ENCODE peak calls at places on chromosome 6, in six cellular contexts. H is PC-9; M is CD8-positive, alpha-beta memory T cell; W is psoas muscle; K is CD8-positive, alpha-beta T cell; N is transverse colon. S is an unnamed sample. For H3K4me1, the result is how much of the 10 kb centered on the place peaks cover.

GRCh38 chr6:35088281-35089215 is 52.6 kb downstream of the TCP11 start:
- DNase-seq in H (no peak), M (no peak), W (no peak), K (no peak), N (no peak), S (no peak)

GRCh38 chr6:44867561-44868334 is 460.4 kb upstream of the RUNX2 start:
- DNase-seq in H (no peak), M (no peak), W (no peak), K (no peak), N (no peak), S (no peak)

GRCh38 chr6:1678966-1679690 is 69.4 kb downstream of the FOXC1 start:
- DNase-seq in H (no peak), M (no peak), W (peak), K (no peak), N (no peak), S (no peak)

GRCh38 chr6:78808356-78808891 is 58.9 kb upstream of the IRAK1BP1 start:
- DNase-seq in H (no peak), M (no peak), W (no peak), K (no peak), N (no peak), S (no peak)

GRCh38 chr6:85418059-85418458 is 31.8 kb upstream of the NT5E start:
- DNase-seq in H (no peak), M (no peak), W (no peak), K (no peak), N (no peak), S (no peak)

GRCh38 chr6:110878751-110879539 is 4.4 kb downstream of the AMD1 start:
- DNase-seq in H (no peak), M (peak), W (no peak), K (no peak), N (peak), S (no peak)

GRCh38 chr6:139135578-139136545 is 982 bp downstream of the HECA start:
- DNase-seq in H (peak), M (peak), W (peak), K (peak), N (peak), S (peak)

GRCh38 chr6:170200458-170200891 is 90.4 kb downstream of the DLL1 start:
- DNase-seq in H (no peak), M (peak), W (no peak), K (no peak), N (no peak), S (peak)

GRCh38 chr6:3316363-3316762 is 57.6 kb downstream of the PSMG4 start:
- DNase-seq in H (no peak), M (no peak), W (no peak), K (no peak), N (no peak), S (no peak)

GRCh38 chr6:1109134-1109533 is 202.8 kb upstream of the FOXQ1 start:
- DNase-seq in H (no peak), M (no peak), W (no peak), K (no peak), N (no peak), S (no peak)

GRCh38 chr6:1745814-1746213 is 136.1 kb downstream of the FOXC1 start:
- DNase-seq in H (no peak), M (no peak), W (no peak), K (no peak), N (no peak), S (no peak)

GRCh38 chr6:56725257-56725656 is 82.6 kb upstream of the DST start:
- DNase-seq in H (no peak), M (no peak), W (no peak), K (no peak), N (no peak), S (no peak)

GRCh38 chr6:43807228-43808061 is 37.4 kb downstream of the VEGFA start:
- DNase-seq in H (peak), M (no peak), W (peak), K (no peak), N (no peak), S (peak)

GRCh38 chr6:43805695-43806040 is 35.7 kb downstream of the VEGFA start:
- DNase-seq in H (no peak), M (no peak), W (no peak), K (no peak), N (no peak), S (no peak)

GRCh38 chr6:43806041-43806757 is 36.2 kb downstream of the VEGFA start:
- DNase-seq in H (peak), M (no peak), W (no peak), K (no peak), N (peak), S (no peak)

GRCh38 chr6:43808412-43808811 is 38.4 kb downstream of the VEGFA start:
- DNase-seq in H (no peak), M (no peak), W (no peak), K (no peak), N (no peak), S (no peak)

GRCh38 chr6:43806758-43807227 is 36.8 kb downstream of the VEGFA start:
- DNase-seq in H (no peak), M (no peak), W (no peak), K (no peak), N (no peak), S (no peak)
- H3K4me1 ChIP-seq in H (half or more), M (under half), W (under half), K (under half), N (under half), S (under half)

DNA sequence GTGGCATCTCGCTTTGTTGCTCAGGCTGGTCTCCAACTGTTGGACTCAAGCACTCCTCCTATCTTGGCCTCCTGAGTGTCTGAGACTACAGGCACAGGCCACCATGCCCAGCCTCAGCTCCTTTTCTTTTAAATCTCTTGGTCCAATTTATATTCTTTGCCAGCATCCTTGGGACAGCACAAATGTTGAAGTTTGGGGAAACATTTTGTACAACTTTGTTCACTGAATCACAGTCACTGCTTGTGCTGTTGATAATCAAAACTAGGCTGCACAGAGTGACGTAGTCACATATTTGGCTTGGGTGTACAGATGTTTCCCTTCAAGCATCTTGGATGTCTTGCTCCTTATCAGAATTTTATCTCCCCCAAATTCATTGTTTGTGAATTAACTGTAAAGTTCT is 17.8 kb downstream of the CARMIL1 start:
- DNase-seq in H (no peak), M (no peak), W (no peak), K (no peak), N (no peak), S (no peak)
- H3K27ac ChIP-seq in H (no peak), M (no peak), W (no peak), K (no peak), N (peak), S (no peak)

GRCh38 chr6:151160869-151161268 is 78.9 kb upstream of the AKAP12 start:
- DNase-seq in H (peak), M (no peak), W (no peak), K (no peak), N (no peak), S (peak)

GRCh38 chr6:151167034-151167433 is 72.7 kb upstream of the AKAP12 start:
- DNase-seq in H (no peak), M (no peak), W (no peak), K (no peak), N (no peak), S (no peak)

GRCh38 chr6:151164383-151164782 is 75.4 kb upstream of the AKAP12 start:
- DNase-seq in H (no peak), M (no peak), W (no peak), K (no peak), N (no peak), S (no peak)

DNA sequence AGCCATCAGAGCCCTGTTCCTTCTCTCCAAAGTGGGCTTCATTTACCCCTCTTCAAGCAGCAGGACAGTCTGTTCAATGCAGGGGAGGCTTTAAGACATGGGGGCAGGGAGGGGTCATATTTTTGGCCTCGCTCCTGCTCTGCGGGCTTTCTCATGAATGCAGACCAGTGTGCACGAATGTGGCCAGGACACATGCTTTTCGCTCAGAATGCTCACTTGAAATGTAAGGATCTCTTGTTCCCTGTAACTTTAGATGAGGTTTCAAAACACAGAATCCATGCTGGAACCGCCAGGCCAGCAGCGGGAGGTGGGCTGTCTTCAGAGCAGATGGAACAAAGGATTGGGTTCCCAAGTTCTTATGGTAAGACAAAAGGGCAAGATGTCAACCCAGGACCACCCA is 78.4 kb upstream of the AKAP12 start:
- DNase-seq in H (no peak), M (no peak), W (no peak), K (no peak), N (no peak), S (no peak)
- H3K4me1 ChIP-seq in H (under half), M (under half), W (under half), K (under half), N (under half), S (under half)

GRCh38 chr6:14671937-14672336 is 554.4 kb downstream of the CD83 start:
- DNase-seq in H (no peak), M (no peak), W (no peak), K (no peak), N (no peak), S (no peak)
- H3K27ac ChIP-seq in H (no peak), M (no peak), W (no peak), K (no peak), N (no peak), S (no peak)

GRCh38 chr6:117399126-117399525 is 26.6 kb downstream of the ROS1 start:
- DNase-seq in H (no peak), M (no peak), W (no peak), K (no peak), N (no peak), S (no peak)

GRCh38 chr6:117397536-117398227 is 28.1 kb downstream of the ROS1 start:
- DNase-seq in H (no peak), M (no peak), W (no peak), K (no peak), N (no peak), S (no peak)

GRCh38 chr6:117396228-117396627 is 29.5 kb downstream of the ROS1 start:
- DNase-seq in H (no peak), M (no peak), W (no peak), K (no peak), N (no peak), S (no peak)

GRCh38 chr6:117391874-117392583 is 33.7 kb downstream of the ROS1 start:
- DNase-seq in H (no peak), M (no peak), W (no peak), K (no peak), N (no peak), S (no peak)

GRCh38 chr6:117395164-117395563 is 30.6 kb downstream of the ROS1 start:
- DNase-seq in H (no peak), M (no peak), W (no peak), K (no peak), N (no peak), S (no peak)
- H3K4me1 ChIP-seq in H (under half), M (under half), W (under half), K (under half), N (under half), S (under half)

DNA sequence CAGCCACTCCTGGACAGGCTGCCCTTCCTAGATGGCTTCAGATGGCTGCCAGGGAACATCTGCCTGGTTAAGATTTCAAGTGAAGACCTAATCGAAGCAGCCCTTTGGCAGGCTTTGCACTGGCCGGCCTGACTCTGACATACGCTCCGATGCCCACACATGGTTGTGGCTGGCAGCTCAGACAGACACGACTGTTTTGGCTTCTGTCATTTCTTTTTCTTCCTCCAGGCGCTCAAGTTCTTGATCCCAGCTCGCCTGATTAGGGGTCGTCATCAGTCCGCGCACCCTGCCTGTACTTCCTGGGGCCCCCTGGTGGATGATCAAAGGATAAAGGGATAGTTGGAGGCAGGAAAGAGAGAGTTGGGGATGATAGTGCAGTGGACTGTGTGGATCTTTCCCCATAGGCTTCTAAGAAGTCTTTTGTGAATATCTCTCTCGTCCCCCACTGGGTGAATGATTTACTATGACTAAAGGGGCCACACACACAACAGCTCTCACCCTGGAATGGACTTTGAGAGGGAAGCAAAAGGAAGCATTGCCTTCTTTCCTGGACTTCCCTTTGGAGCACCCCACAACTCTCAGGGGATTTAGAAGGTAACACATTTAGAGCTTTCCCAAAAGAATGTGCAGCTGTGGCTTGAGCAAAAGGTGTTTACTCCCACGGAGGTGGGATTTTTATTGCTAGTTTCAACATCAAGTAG is 21.4 kb upstream of the TRAM2 start:
- DNase-seq in H (no peak), M (no peak), W (peak), K (no peak), N (peak), S (peak)
- H3K27ac ChIP-seq in H (no peak), M (no peak), W (no peak), K (no peak), N (peak), S (no peak)

GRCh38 chr6:17972074-17972966 is 15.1 kb downstream of the KIF13A start:
- DNase-seq in H (no peak), M (no peak), W (no peak), K (no peak), N (no peak), S (no peak)
- H3K4me1 ChIP-seq in H (under half), M (under half), W (half or more), K (under half), N (under half), S (under half)

S was measured in lung.